ENCODE peak calls at places on chromosomes 4 and X, in ten cellular contexts. P, N, O, G, K, M, J, S, B and U are unnamed samples. For H3K27me3, the result is how much of the 10 kb centered on the place peaks cover.

GRCh38 chr4:38618510-38618909 is 45.5 kb upstream of the KLF3 start:
- DNase-seq in P (no peak), N (no peak), O (no peak), G (no peak), K (no peak), M (no peak), J (no peak), S (no peak), B (no peak), U (no peak)

GRCh38 chr4:154465085-154465484 is 26.5 kb downstream of the DCHS2 start:
- DNase-seq in P (no peak), N (no peak), O (no peak), G (no peak), K (no peak), M (no peak), J (no peak), S (no peak), B (no peak), U (no peak)

GRCh38 chr4:108681321-108681809 is 31.0 kb downstream of the OSTC start:
- DNase-seq in P (no peak), N (no peak), O (no peak), G (no peak), K (no peak), M (no peak), J (no peak), S (no peak), B (no peak), U (no peak)

GRCh38 chr4:176443646-176444409 is 124.1 kb downstream of the SPCS3 start:
- DNase-seq in P (no peak), N (no peak), O (no peak), G (no peak), K (no peak), M (no peak), J (no peak), S (no peak), B (no peak), U (no peak)

GRCh38 chr4:64539234-64539849 is 130.1 kb upstream of the TECRL start:
- DNase-seq in P (peak), N (no peak), O (peak), G (peak), K (no peak), M (no peak), J (no peak), S (peak), B (no peak), U (peak)

GRCh38 chrX:22541926-22542325 is 269.2 kb downstream of the CBLL2 start:
- DNase-seq in P (no peak), N (no peak), O (no peak), G (no peak), K (no peak), M (no peak), J (no peak), S (no peak), B (no peak), U (no peak)

GRCh38 chrX:138917781-138918180 is 206.3 kb upstream of the FGF13 start:
- DNase-seq in P (no peak), N (no peak), O (no peak), G (no peak), K (no peak), M (no peak), J (no peak), S (no peak), B (peak), U (no peak)

GRCh38 chr4:60223098-60223497 is 977.0 kb upstream of the ADGRL3 start:
- DNase-seq in P (no peak), N (no peak), O (no peak), G (no peak), K (no peak), M (no peak), J (no peak), S (no peak), B (no peak), U (no peak)

GRCh38 chr4:106369456-106370060 is 980 bp upstream of the GIMD1 start:
- DNase-seq in P (no peak), N (no peak), O (peak), G (peak), K (no peak), M (no peak), J (no peak), S (peak), B (peak), U (peak)

GRCh38 chr4:58225460-58225859 is 1115.3 kb upstream of the IGFBP7 start:
- DNase-seq in P (no peak), N (no peak), O (no peak), G (peak), K (no peak), M (no peak), J (no peak), S (no peak), B (no peak), U (no peak)

GRCh38 chr4:139700568-139700967 is 34.9 kb downstream of the MGST2 start:
- DNase-seq in P (no peak), N (no peak), O (no peak), G (no peak), K (no peak), M (no peak), J (no peak), S (no peak), B (no peak), U (no peak)

GRCh38 chrX:68431836-68432235 is 1.5 kb downstream of the OPHN1 start:
- DNase-seq in P (no peak), N (no peak), O (no peak), G (no peak), K (no peak), M (no peak), J (no peak), S (no peak), B (no peak), U (no peak)

GRCh38 chrX:45900751-45901150 is 644.5 kb downstream of the ZNF674 start:
- DNase-seq in P (no peak), N (no peak), O (no peak), G (no peak), K (no peak), M (no peak), J (no peak), S (no peak), B (peak), U (no peak)

GRCh38 chr4:177413092-177413491 is 29.1 kb downstream of the AGA start:
- DNase-seq in P (no peak), N (no peak), O (no peak), G (no peak), K (no peak), M (no peak), J (no peak), S (no peak), B (no peak), U (no peak)

GRCh38 chr4:184648220-184649025 is 824 bp downstream of the CASP3 start:
- DNase-seq in P (peak), N (peak), O (peak), G (peak), K (peak), M (peak), J (peak), S (no peak), B (no peak), U (no peak)

GRCh38 chr4:8506373-8507250 is 66.0 kb downstream of the TRMT44 start:
- DNase-seq in P (peak), N (peak), O (no peak), G (peak), K (no peak), M (no peak), J (no peak), S (no peak), B (peak), U (peak)

GRCh38 chr4:123340381-123340701 is 56.3 kb upstream of the SPRY1 start:
- DNase-seq in P (no peak), N (no peak), O (no peak), G (no peak), K (no peak), M (no peak), J (no peak), S (no peak), B (peak), U (no peak)

GRCh38 chr4:150126880-150127236 is 48.6 kb downstream of the DCLK2 start:
- DNase-seq in P (no peak), N (no peak), O (no peak), G (no peak), K (no peak), M (no peak), J (no peak), S (no peak), B (no peak), U (no peak)

GRCh38 chr4:130322439-130322838 is 1226.5 kb downstream of the C4orf33 start:
- DNase-seq in P (no peak), N (no peak), O (no peak), G (no peak), K (no peak), M (no peak), J (no peak), S (no peak), B (no peak), U (no peak)

GRCh38 chr4:173958445-173958844 is 325.0 kb downstream of the FBXO8 start:
- DNase-seq in P (no peak), N (no peak), O (no peak), G (no peak), K (no peak), M (no peak), J (no peak), S (no peak), B (no peak), U (no peak)

GRCh38 chrX:69063486-69063885 is 101.8 kb downstream of the PJA1 start:
- DNase-seq in P (no peak), N (no peak), O (no peak), G (no peak), K (no peak), M (no peak), J (peak), S (no peak), B (no peak), U (no peak)

GRCh38 chrX:45006002-45006800 is 133.2 kb downstream of the KDM6A start:
- DNase-seq in P (no peak), N (no peak), O (no peak), G (peak), K (no peak), M (no peak), J (no peak), S (no peak), B (no peak), U (no peak)

GRCh38 chr4:32826169-32826568 is 2106.0 kb downstream of the PCDH7 start:
- DNase-seq in P (no peak), N (no peak), O (no peak), G (peak), K (no peak), M (no peak), J (no peak), S (peak), B (no peak), U (no peak)

GRCh38 chr4:9904976-9905587 is 116.2 kb downstream of the SLC2A9 start:
- DNase-seq in P (peak), N (no peak), O (no peak), G (no peak), K (no peak), M (no peak), J (no peak), S (no peak), B (no peak), U (no peak)

GRCh38 chr4:103002551-103002950 is 17.0 kb downstream of the SLC9B1 start:
- DNase-seq in P (no peak), N (no peak), O (no peak), G (no peak), K (no peak), M (no peak), J (no peak), S (no peak), B (no peak), U (no peak)

GRCh38 chr4:57119054-57119651 is 9.0 kb upstream of the IGFBP7 start:
- DNase-seq in P (peak), N (peak), O (no peak), G (no peak), K (peak), M (no peak), J (peak), S (no peak), B (peak), U (no peak)

GRCh38 chrX:145919400-145919799 is 101.8 kb downstream of the SLITRK2 start:
- DNase-seq in P (no peak), N (no peak), O (no peak), G (no peak), K (no peak), M (no peak), J (no peak), S (no peak), B (no peak), U (no peak)

GRCh38 chr4:119646347-119647071 is 17.9 kb upstream of the PDE5A start:
- DNase-seq in P (no peak), N (no peak), O (no peak), G (no peak), K (no peak), M (no peak), J (no peak), S (no peak), B (no peak), U (no peak)

GRCh38 chrX:128020701-128021100 is 31.5 kb downstream of the ACTRT1 start:
- DNase-seq in P (no peak), N (no peak), O (no peak), G (no peak), K (no peak), M (no peak), J (no peak), S (no peak), B (no peak), U (no peak)

DNA sequence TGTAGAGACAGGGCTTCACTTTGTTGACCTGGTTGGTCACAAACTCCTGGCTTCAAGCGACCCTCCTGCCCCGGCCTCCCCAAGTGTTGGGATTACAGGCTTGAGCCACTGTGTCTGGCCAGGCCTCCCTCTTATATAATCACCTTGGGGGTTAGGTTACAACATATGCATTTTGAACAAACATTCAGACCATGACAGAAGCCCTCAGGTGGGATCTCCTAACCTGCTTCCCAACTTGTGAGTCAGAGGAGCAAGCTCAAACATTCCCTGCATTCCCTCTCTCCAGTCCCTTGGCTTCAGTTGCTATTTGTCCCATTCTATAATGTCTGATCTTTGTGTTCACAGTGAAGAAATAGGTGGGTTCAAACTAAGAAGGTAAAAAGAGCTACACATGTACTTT is 76.5 kb upstream of the NRK start:
- DNase-seq in P (no peak), N (no peak), O (no peak), G (peak), K (no peak), M (no peak), J (no peak), S (no peak), B (no peak), U (no peak)
- H3K27me3 ChIP-seq in P (under half), N (under half), O (under half), G (under half), K (under half), M (under half), J (under half), S (under half), B (under half), U (under half)

GRCh38 chr4:41859106-41859505 is 76.1 kb upstream of the TMEM33 start:
- DNase-seq in P (no peak), N (no peak), O (no peak), G (no peak), K (no peak), M (no peak), J (no peak), S (no peak), B (no peak), U (no peak)
- H3K27me3 ChIP-seq in P (under half), N (under half), O (under half), G (under half), K (under half), M (half or more), J (under half), S (under half), B (under half), U (under half)

GRCh38 chr4:110638347-110638746 is 15.5 kb upstream of the PITX2 start:
- DNase-seq in P (no peak), N (no peak), O (no peak), G (peak), K (no peak), M (no peak), J (no peak), S (no peak), B (no peak), U (no peak)
- H3K27me3 ChIP-seq in P (half or more), N (under half), O (half or more), G (half or more), K (half or more), M (half or more), J (under half), S (half or more), B (half or more), U (half or more)

DNA sequence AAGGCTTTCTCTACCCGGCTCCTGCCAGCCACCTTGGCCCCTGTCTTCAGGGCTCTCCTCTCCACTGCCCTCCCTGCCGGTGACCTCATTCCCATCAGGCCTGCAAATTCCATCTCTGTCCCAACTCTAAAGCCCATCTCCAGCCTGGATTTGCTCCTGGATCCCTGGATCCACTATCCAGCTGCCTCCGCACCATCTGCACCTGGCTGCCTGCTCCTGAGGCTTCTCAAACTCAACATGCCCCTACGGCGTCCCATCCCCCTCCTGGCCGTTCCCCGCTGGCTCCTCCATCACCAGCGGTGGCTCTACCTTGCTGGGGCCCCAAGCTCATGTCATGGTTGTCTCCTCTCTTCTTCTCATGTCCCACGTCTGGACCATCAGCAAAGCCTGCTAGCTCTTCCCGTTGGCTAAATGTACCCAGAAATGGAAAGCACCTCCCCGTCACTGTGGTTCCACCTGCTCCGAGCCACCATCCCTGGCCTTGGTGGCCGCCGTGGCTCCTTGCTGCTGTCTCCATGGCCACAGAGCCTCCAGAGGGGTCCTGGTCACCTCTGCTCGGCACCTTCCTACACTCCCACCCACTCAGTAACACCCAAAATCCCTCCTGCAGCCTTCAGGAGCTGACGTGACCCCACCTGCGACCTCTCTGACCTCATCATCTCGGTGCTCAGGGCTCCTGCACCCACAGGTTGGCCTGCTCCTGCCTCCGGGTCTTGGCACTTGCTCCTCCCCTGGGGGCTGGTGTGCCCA is 58.5 kb downstream of the ADRA2C start:
- DNase-seq in P (no peak), N (no peak), O (no peak), G (no peak), K (no peak), M (peak), J (no peak), S (no peak), B (no peak), U (no peak)
- H3K27me3 ChIP-seq in P (under half), N (under half), O (under half), G (under half), K (under half), M (half or more), J (under half), S (under half), B (under half), U (under half)

GRCh38 chrX:40145670-40146470 is 48.1 kb upstream of the BCOR start:
- DNase-seq in P (no peak), N (no peak), O (peak), G (no peak), K (no peak), M (no peak), J (no peak), S (no peak), B (no peak), U (no peak)
- H3K27me3 ChIP-seq in P (under half), N (under half), O (under half), G (half or more), K (under half), M (under half), J (under half), S (under half), B (under half), U (half or more)

DNA sequence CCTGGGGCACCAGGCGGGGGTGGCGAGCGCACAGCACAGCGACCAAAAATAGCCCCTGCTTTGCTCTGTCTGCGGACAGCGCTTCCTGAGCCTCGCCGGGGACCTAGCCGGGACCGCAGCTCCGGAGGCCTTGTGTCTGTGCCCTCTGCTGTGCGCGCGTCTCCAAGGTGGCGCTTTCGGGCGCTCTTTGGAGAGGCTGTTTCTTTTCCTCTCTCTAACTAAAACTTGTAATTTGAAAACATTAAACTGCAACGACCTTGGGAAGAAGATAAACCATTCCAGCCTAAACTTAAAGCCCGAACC is 3.4 kb downstream of the ARX start:
- DNase-seq in P (no peak), N (no peak), O (peak), G (peak), K (no peak), M (no peak), J (no peak), S (no peak), B (no peak), U (no peak)
- H3K27me3 ChIP-seq in P (half or more), N (under half), O (under half), G (half or more), K (half or more), M (half or more), J (under half), S (half or more), B (under half), U (half or more)

GRCh38 chr4:4851906-4852305 is 7.6 kb upstream of the MSX1 start:
- DNase-seq in P (no peak), N (peak), O (no peak), G (no peak), K (peak), M (peak), J (peak), S (no peak), B (no peak), U (no peak)

GRCh38 chr4:4853371-4853823 is 6.1 kb upstream of the MSX1 start:
- DNase-seq in P (no peak), N (peak), O (peak), G (peak), K (no peak), M (peak), J (no peak), S (no peak), B (no peak), U (no peak)

GRCh38 chr4:4851081-4851480 is 8.4 kb upstream of the MSX1 start:
- DNase-seq in P (no peak), N (peak), O (no peak), G (no peak), K (peak), M (peak), J (peak), S (no peak), B (no peak), U (no peak)

GRCh38 chr4:4853921-4854648 is 5.4 kb upstream of the MSX1 start:
- DNase-seq in P (no peak), N (peak), O (no peak), G (no peak), K (peak), M (peak), J (no peak), S (no peak), B (no peak), U (no peak)

DNA sequence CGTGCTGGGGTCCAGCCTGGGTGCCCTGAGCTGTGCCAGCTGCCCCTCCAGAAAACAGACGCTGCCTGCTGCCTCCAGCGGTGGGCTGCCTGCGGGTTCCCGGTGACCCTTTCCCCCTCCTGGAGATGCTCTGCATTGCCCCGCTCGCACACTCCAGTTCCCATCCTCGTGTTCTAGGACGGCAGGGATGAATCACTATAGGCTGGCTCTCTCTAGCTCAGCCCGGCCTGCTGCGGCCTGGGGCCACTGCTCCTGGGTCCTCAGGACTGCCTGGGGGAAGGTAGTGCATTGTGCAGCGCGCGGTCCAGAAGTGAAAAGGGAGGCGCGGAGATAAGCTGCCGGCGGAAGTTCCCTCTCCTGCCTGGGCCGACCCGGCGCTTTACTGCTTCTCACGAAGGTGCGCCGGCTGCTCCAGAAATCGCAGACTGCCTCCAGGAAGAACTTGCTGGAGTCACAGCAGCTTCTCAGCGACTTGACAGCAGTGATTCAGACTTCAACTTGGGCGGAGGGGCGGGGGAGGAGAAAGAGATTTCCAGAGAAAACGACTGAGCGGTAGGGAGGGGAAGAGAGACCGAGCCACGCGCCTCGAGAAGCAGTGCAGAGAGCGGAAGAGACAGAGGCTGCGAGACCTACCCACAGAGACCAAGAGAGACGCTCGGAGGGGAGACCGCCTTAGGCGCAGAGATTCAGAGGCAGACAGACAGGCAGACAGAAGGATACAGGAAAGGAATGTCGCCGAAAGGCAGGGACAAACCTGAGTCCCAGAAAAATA is 6.7 kb upstream of the MSX1 start:
- DNase-seq in P (no peak), N (peak), O (peak), G (peak), K (peak), M (peak), J (peak), S (no peak), B (no peak), U (no peak)
- H3K27me3 ChIP-seq in P (under half), N (under half), O (under half), G (half or more), K (half or more), M (half or more), J (under half), S (half or more), B (under half), U (half or more)

GRCh38 chrX:42497356-42497755 is 280.6 kb downstream of the PPP1R2C start:
- DNase-seq in P (no peak), N (no peak), O (no peak), G (no peak), K (no peak), M (no peak), J (no peak), S (no peak), B (no peak), U (no peak)
- H3K27me3 ChIP-seq in P (under half), N (under half), O (under half), G (under half), K (under half), M (under half), J (under half), S (under half), B (under half), U (under half)